ENCODE peak calls at places on chromosomes 12 and 14, in seven cellular contexts. P, G, K, I, Y, A and M are unnamed samples.

GRCh38 chr12:89225401-89225800 is 126.9 kb downstream of the DUSP6 start:
- DNase-seq in P (peak; percentile 72), G (peak; percentile 57), K (no peak), I (no peak), Y (no peak), A (no peak), M (peak; percentile 90)

GRCh38 chr12:3537916-3538690 is 47.1 kb downstream of the PRMT8 start:
- DNase-seq in P (no peak), G (no peak), K (no peak), I (no peak), Y (no peak), A (no peak), M (no peak)

GRCh38 chr14:101757064-101757838 is 4.3 kb upstream of the PPP2R5C start:
- DNase-seq in P (no peak), G (no peak), K (no peak), I (no peak), Y (no peak), A (no peak), M (no peak)

GRCh38 chr14:84857129-84857528 is 672.8 kb upstream of the FLRT2 start:
- DNase-seq in P (no peak), G (no peak), K (no peak), I (no peak), Y (no peak), A (no peak), M (no peak)

GRCh38 chr12:113359133-113359938 is 949 bp downstream of the PLBD2 start:
- DNase-seq in P (peak; percentile 31), G (peak; percentile 56), K (peak; percentile 43), I (no peak), Y (peak; percentile 71), A (no peak), M (peak; percentile 64)

GRCh38 chr12:20434993-20435392 is 66.7 kb downstream of the PDE3A start:
- DNase-seq in P (no peak), G (peak; percentile 47), K (no peak), I (no peak), Y (no peak), A (no peak), M (peak; percentile 18)

GRCh38 chr14:21308479-21309237 is 28.8 kb downstream of the RPGRIP1 start:
- DNase-seq in P (peak; percentile 78), G (peak; percentile 28), K (peak; percentile 93), I (peak; percentile 67), Y (peak; percentile 43), A (peak; percentile 100), M (peak; percentile 67)

GRCh38 chr14:31884776-31885379 is 192.2 kb upstream of the ARHGAP5 start:
- DNase-seq in P (no peak), G (no peak), K (no peak), I (no peak), Y (no peak), A (no peak), M (peak; percentile 60)

GRCh38 chr12:105385141-105385540 is 54.6 kb downstream of the C12orf75 start:
- DNase-seq in P (no peak), G (peak; percentile 19), K (no peak), I (no peak), Y (no peak), A (no peak), M (peak; percentile 48)

GRCh38 chr12:113103756-113104450 is 31.7 kb downstream of the RASAL1 start:
- DNase-seq in P (peak; percentile 66), G (no peak), K (peak; percentile 59), I (no peak), Y (no peak), A (peak; percentile 27), M (no peak)

GRCh38 chr14:104115691-104116543 is 22.5 kb upstream of the KIF26A start:
- DNase-seq in P (no peak), G (no peak), K (peak; percentile 46), I (no peak), Y (no peak), A (no peak), M (no peak)

GRCh38 chr12:948238-948637 is 1.3 kb downstream of the RAD52 start:
- DNase-seq in P (no peak), G (no peak), K (no peak), I (no peak), Y (no peak), A (no peak), M (no peak)

GRCh38 chr12:120137833-120138232 is 21.3 kb upstream of the RAB35 start:
- DNase-seq in P (no peak), G (no peak), K (no peak), I (no peak), Y (no peak), A (no peak), M (no peak)

GRCh38 chr12:85835810-85836715 is at the start of gene RASSF9:
- DNase-seq in P (no peak), G (peak; percentile 98), K (peak; percentile 65), I (no peak), Y (peak; percentile 37), A (peak; percentile 10), M (peak; percentile 85)

GRCh38 chr12:130688027-130688778 is 27.9 kb downstream of the RIMBP2 start:
- DNase-seq in P (no peak), G (no peak), K (no peak), I (no peak), Y (no peak), A (no peak), M (no peak)

GRCh38 chr12:53539526-53539925 is 32.2 kb upstream of the NPFF start:
- DNase-seq in P (no peak), G (no peak), K (no peak), I (no peak), Y (no peak), A (no peak), M (no peak)

GRCh38 chr14:74875941-74876913 is at the start of gene PROX2:
- DNase-seq in P (peak; percentile 34), G (no peak), K (no peak), I (no peak), Y (peak; percentile 10), A (no peak), M (peak; percentile 59)